ENCODE peak calls at places on chromosomes 4 and X, in six cellular contexts. One of them, this sample, is unnamed.

GRCh38 chrX:65578346-65578745 is 43.8 kb upstream of the LAS1L start:
- DNase-seq in GM23338: no peak
- DNase-seq in neural progenitor cell: no peak
- DNase-seq in Karpas-422: no peak
- DNase-seq in fibroblast of lung: no peak
- DNase-seq in hepatocyte: no peak
- DNase-seq in this sample: no peak

GRCh38 chrX:110086916-110087484 is 84.1 kb downstream of the TMEM164 start:
- DNase-seq in fibroblast of lung: peak; percentile 95
- DNase-seq in GM23338: peak; percentile 8
- DNase-seq in hepatocyte: peak; percentile 64
- DNase-seq in Karpas-422: no peak
- DNase-seq in neural progenitor cell: peak; percentile 7
- DNase-seq in this sample: no peak

GRCh38 chr4:10554694-10555093 is 97.5 kb upstream of the ZNF518B start:
- DNase-seq in hepatocyte: peak; percentile 80
- DNase-seq in neural progenitor cell: peak; percentile 69
- DNase-seq in fibroblast of lung: peak; percentile 40
- DNase-seq in GM23338: peak; percentile 81
- DNase-seq in Karpas-422: peak; percentile 81
- DNase-seq in this sample: peak; percentile 54

GRCh38 chr4:76589402-76589801 is 154.4 kb downstream of the SHROOM3 start:
- DNase-seq in Karpas-422: no peak
- DNase-seq in GM23338: peak; percentile 57
- DNase-seq in hepatocyte: peak; percentile 78
- DNase-seq in neural progenitor cell: peak; percentile 24
- DNase-seq in fibroblast of lung: peak; percentile 88
- DNase-seq in this sample: no peak

GRCh38 chrX:133335027-133335426 is 80.3 kb downstream of the GPC4 start:
- DNase-seq in GM23338: peak; percentile 53
- DNase-seq in Karpas-422: peak; percentile 85
- DNase-seq in neural progenitor cell: peak; percentile 52
- DNase-seq in hepatocyte: peak; percentile 31
- DNase-seq in fibroblast of lung: peak; percentile 33
- DNase-seq in this sample: peak; percentile 20

GRCh38 chrX:66919280-66919832 is 280.5 kb upstream of the EDA2R start:
- DNase-seq in hepatocyte: peak; percentile 16
- DNase-seq in neural progenitor cell: no peak
- DNase-seq in fibroblast of lung: no peak
- DNase-seq in Karpas-422: no peak
- DNase-seq in GM23338: no peak
- DNase-seq in this sample: no peak

GRCh38 chr4:2837904-2838496 is 5.6 kb upstream of the ADD1 start:
- DNase-seq in GM23338: no peak
- DNase-seq in Karpas-422: peak; percentile 74
- DNase-seq in neural progenitor cell: no peak
- DNase-seq in hepatocyte: peak; percentile 11
- DNase-seq in fibroblast of lung: peak; percentile 37
- DNase-seq in this sample: peak; percentile 82

GRCh38 chr4:25908491-25908901 is 5.5 kb upstream of the SMIM20 start:
- DNase-seq in fibroblast of lung: peak; percentile 97
- DNase-seq in Karpas-422: no peak
- DNase-seq in neural progenitor cell: no peak
- DNase-seq in hepatocyte: peak; percentile 60
- DNase-seq in GM23338: no peak
- DNase-seq in this sample: no peak

GRCh38 chrX:115898382-115899001 is 272.1 kb upstream of the AGTR2 start:
- DNase-seq in hepatocyte: no peak
- DNase-seq in fibroblast of lung: no peak
- DNase-seq in neural progenitor cell: peak; percentile 55
- DNase-seq in Karpas-422: peak; percentile 98
- DNase-seq in GM23338: peak; percentile 43
- DNase-seq in this sample: peak; percentile 29

GRCh38 chr4:85861064-85861767 is 386.3 kb downstream of the ARHGAP24 start:
- DNase-seq in Karpas-422: no peak
- DNase-seq in hepatocyte: peak; percentile 30
- DNase-seq in neural progenitor cell: no peak
- DNase-seq in fibroblast of lung: no peak
- DNase-seq in GM23338: no peak
- DNase-seq in this sample: no peak

GRCh38 chrX:48972214-48973164 is 845 bp upstream of the KCND1 start:
- DNase-seq in neural progenitor cell: peak; percentile 58
- DNase-seq in Karpas-422: peak; percentile 68
- DNase-seq in hepatocyte: peak; percentile 35
- DNase-seq in GM23338: peak; percentile 71
- DNase-seq in fibroblast of lung: peak; percentile 44
- DNase-seq in this sample: no peak

GRCh38 chr4:23932186-23932585 is 42.3 kb upstream of the PPARGC1A start:
- DNase-seq in neural progenitor cell: no peak
- DNase-seq in Karpas-422: no peak
- DNase-seq in hepatocyte: no peak
- DNase-seq in GM23338: peak; percentile 64
- DNase-seq in fibroblast of lung: no peak
- DNase-seq in this sample: no peak

GRCh38 chrX:131802836-131803626 is 220.1 kb upstream of the STK26 start:
- DNase-seq in hepatocyte: no peak
- DNase-seq in GM23338: peak; percentile 55
- DNase-seq in fibroblast of lung: peak; percentile 25
- DNase-seq in Karpas-422: peak; percentile 88
- DNase-seq in neural progenitor cell: no peak
- DNase-seq in this sample: peak; percentile 23

GRCh38 chrX:153582896-153583295 is 16.0 kb downstream of the CCNQ start:
- DNase-seq in neural progenitor cell: peak; percentile 53
- DNase-seq in Karpas-422: peak; percentile 82
- DNase-seq in fibroblast of lung: peak; percentile 17
- DNase-seq in hepatocyte: peak; percentile 46
- DNase-seq in GM23338: no peak
- DNase-seq in this sample: peak; percentile 80

GRCh38 chr4:157045507-157046127 is 30.3 kb upstream of the GLRB start:
- DNase-seq in Karpas-422: peak; percentile 66
- DNase-seq in hepatocyte: peak; percentile 68
- DNase-seq in neural progenitor cell: peak; percentile 61
- DNase-seq in fibroblast of lung: peak; percentile 74
- DNase-seq in GM23338: peak; percentile 72
- DNase-seq in this sample: peak; percentile 7

GRCh38 chrX:85955510-85955909 is 91.8 kb downstream of the CHM start:
- DNase-seq in hepatocyte: no peak
- DNase-seq in GM23338: no peak
- DNase-seq in fibroblast of lung: no peak
- DNase-seq in neural progenitor cell: no peak
- DNase-seq in Karpas-422: no peak
- DNase-seq in this sample: no peak

GRCh38 chrX:124226129-124226528 is 106.3 kb upstream of the TEX13D start:
- DNase-seq in Karpas-422: no peak
- DNase-seq in hepatocyte: no peak
- DNase-seq in GM23338: no peak
- DNase-seq in fibroblast of lung: no peak
- DNase-seq in neural progenitor cell: no peak
- DNase-seq in this sample: no peak

DNA sequence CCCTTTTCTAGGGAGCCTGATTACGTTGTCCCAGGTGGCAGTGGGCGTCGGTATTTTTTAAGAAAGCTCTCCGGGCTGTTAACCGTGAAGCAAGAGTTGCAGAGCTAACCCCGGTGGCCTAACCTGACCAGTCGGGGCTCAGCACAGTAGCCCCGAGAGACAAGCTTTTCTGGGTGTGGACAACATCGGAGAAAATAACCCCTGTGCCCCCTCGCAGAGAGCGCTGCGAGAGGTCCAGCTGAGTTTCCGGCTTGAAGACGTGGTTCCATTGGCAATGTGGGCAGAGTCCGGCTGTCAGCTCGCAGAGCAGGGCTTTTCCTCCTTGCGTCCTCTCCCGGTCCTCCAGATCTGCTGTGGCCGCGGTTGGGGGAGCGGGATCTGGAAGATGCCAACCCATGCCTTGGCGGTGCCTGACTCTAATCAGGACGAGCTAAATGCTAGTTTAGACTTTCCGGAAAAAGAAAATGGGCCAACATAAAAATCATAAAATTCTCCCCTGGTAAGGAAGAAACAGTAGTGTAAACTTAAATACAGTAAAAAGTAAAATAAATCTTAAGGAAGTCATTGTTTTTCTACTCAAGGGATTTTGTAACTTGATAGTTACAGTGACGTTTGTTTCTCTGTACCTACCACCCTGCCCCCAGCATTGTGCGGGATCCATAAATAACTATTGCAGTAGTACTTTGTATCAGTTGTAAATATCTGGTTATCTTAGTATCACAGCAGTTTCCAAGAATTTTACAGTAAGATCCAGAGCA is 603 bp upstream of the PLA2G12A start:
- DNase-seq in GM23338: peak; percentile 71
- DNase-seq in fibroblast of lung: peak; percentile 59
- DNase-seq in neural progenitor cell: peak; percentile 72
- DNase-seq in hepatocyte: peak; percentile 81
- DNase-seq in Karpas-422: no peak
- DNase-seq in this sample: no peak
- H3K27ac ChIP-seq in GM23338: peak overlapping the region; percentile 99
- H3K27ac ChIP-seq in fibroblast of lung: peak overlapping the region; percentile 75
- H3K27ac ChIP-seq in neural progenitor cell: no peak overlapping the region
- H3K27ac ChIP-seq in hepatocyte: peak overlapping the region; percentile 98
- H3K27ac ChIP-seq in Karpas-422: no peak overlapping the region
- H3K27ac ChIP-seq in this sample: no peak overlapping the region

GRCh38 chr4:73853246-73853704 is at the start of gene PF4V1:
- DNase-seq in hepatocyte: peak; percentile 26
- DNase-seq in neural progenitor cell: peak; percentile 51
- DNase-seq in fibroblast of lung: peak; percentile 40
- DNase-seq in Karpas-422: no peak
- DNase-seq in GM23338: peak; percentile 59
- DNase-seq in this sample: no peak

GRCh38 chr4:73852771-73853170 is 325 bp upstream of the PF4V1 start:
- DNase-seq in hepatocyte: no peak
- DNase-seq in neural progenitor cell: no peak
- DNase-seq in GM23338: no peak
- DNase-seq in fibroblast of lung: no peak
- DNase-seq in Karpas-422: no peak
- DNase-seq in this sample: no peak

GRCh38 chr4:73856518-73856917 is 3.4 kb downstream of the PF4V1 start:
- DNase-seq in fibroblast of lung: peak; percentile 78
- DNase-seq in hepatocyte: no peak
- DNase-seq in Karpas-422: no peak
- DNase-seq in GM23338: no peak
- DNase-seq in neural progenitor cell: no peak
- DNase-seq in this sample: no peak

GRCh38 chr4:73853718-73854473 is 800 bp downstream of the PF4V1 start:
- DNase-seq in Karpas-422: no peak
- DNase-seq in hepatocyte: no peak
- DNase-seq in GM23338: no peak
- DNase-seq in fibroblast of lung: no peak
- DNase-seq in neural progenitor cell: no peak
- DNase-seq in this sample: no peak

DNA sequence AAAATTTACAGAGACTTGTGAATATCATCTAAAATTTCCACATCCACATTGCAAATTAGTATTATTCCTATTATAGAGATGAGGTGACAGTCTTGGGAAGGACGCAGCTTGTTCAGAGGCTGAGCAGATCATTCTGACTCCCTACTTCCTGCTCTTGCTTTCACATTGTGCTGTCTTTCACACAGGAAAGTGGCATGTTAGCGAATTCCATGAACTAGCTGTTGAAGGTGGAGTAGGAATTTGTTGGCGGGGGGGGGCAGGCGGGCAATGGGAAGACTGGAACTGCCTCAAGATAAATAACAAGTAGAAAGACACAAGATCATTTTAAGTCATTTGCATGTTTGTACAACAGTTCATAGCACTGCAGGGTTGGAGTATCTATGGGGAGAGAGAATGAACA is 2.3 kb downstream of the PF4V1 start:
- DNase-seq in hepatocyte: no peak
- DNase-seq in GM23338: no peak
- DNase-seq in fibroblast of lung: no peak
- DNase-seq in Karpas-422: no peak
- DNase-seq in neural progenitor cell: no peak
- DNase-seq in this sample: no peak
- H2AFZ ChIP-seq in hepatocyte: no peak overlapping the region
- H2AFZ ChIP-seq in GM23338: no peak overlapping the region
- H2AFZ ChIP-seq in fibroblast of lung: no peak overlapping the region
- H2AFZ ChIP-seq in Karpas-422: no peak overlapping the region
- H2AFZ ChIP-seq in neural progenitor cell: no peak overlapping the region
- H2AFZ ChIP-seq in this sample: no peak overlapping the region

GRCh38 chr4:6992728-6993655 is 50.2 kb upstream of the TADA2B start:
- DNase-seq in Karpas-422: no peak
- DNase-seq in neural progenitor cell: no peak
- DNase-seq in hepatocyte: no peak
- DNase-seq in fibroblast of lung: peak; percentile 59
- DNase-seq in GM23338: no peak
- DNase-seq in this sample: no peak

GRCh38 chr4:6991249-6991648 is 51.9 kb upstream of the TADA2B start:
- DNase-seq in hepatocyte: no peak
- DNase-seq in Karpas-422: no peak
- DNase-seq in neural progenitor cell: no peak
- DNase-seq in fibroblast of lung: no peak
- DNase-seq in GM23338: no peak
- DNase-seq in this sample: no peak

GRCh38 chr4:6991771-6992557 is 51.2 kb upstream of the TADA2B start:
- DNase-seq in fibroblast of lung: peak; percentile 95
- DNase-seq in hepatocyte: peak; percentile 50
- DNase-seq in Karpas-422: no peak
- DNase-seq in GM23338: no peak
- DNase-seq in neural progenitor cell: no peak
- DNase-seq in this sample: no peak

GRCh38 chr4:6989331-6989923 is 53.7 kb upstream of the TADA2B start:
- DNase-seq in neural progenitor cell: no peak
- DNase-seq in fibroblast of lung: no peak
- DNase-seq in GM23338: no peak
- DNase-seq in hepatocyte: no peak
- DNase-seq in Karpas-422: no peak
- DNase-seq in this sample: no peak

GRCh38 chr4:6990661-6991060 is 52.5 kb upstream of the TADA2B start:
- DNase-seq in fibroblast of lung: no peak
- DNase-seq in neural progenitor cell: no peak
- DNase-seq in Karpas-422: no peak
- DNase-seq in GM23338: no peak
- DNase-seq in hepatocyte: no peak
- DNase-seq in this sample: no peak
- H3K79me2 ChIP-seq in fibroblast of lung: peaks cover 31% of the 10 kb centered on the region
- H3K79me2 ChIP-seq in neural progenitor cell: peaks cover 74% of the 10 kb centered on the region
- H3K79me2 ChIP-seq in Karpas-422: peaks cover 66% of the 10 kb centered on the region
- H3K79me2 ChIP-seq in GM23338: peaks cover 68% of the 10 kb centered on the region
- H3K79me2 ChIP-seq in hepatocyte: peaks cover 80% of the 10 kb centered on the region
- H3K79me2 ChIP-seq in this sample: peaks cover 12% of the 10 kb centered on the region

DNA sequence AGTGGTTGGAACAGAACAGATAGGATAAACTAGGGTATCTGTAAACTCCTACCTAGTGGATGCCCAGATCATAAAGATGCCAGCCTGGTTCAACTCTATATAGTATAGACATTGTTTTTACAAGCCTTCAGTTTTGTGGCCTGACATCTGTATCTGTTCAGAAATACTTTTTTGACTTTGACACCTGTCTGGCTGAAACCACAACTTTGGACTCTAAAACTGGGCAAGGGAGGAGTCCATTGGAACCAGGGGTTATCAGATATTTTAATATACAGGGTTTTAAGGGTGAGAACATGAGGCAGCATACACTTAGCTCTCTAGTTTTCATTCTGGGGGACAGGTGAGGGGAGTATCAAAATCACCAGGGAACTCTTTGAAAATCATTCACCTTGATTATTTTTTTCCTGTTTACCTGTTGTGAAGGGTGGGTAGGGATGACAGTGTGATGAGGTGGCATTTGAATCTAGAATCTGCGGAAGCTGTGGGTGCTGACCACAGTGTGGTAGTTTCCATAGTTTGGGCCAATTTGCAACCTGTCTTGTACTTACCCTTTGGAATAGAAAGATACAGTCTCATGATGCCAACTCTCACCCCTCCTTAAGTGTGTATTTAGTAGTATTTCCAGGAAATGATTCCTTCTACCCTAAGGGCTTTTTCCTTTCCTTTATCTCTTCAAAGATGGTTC is 20.6 kb downstream of the GAB1 start:
- DNase-seq in fibroblast of lung: no peak
- DNase-seq in GM23338: no peak
- DNase-seq in hepatocyte: no peak
- DNase-seq in Karpas-422: no peak
- DNase-seq in neural progenitor cell: no peak
- DNase-seq in this sample: peak; percentile 77
- H3K27ac ChIP-seq in fibroblast of lung: no peak overlapping the region
- H3K27ac ChIP-seq in GM23338: peak overlapping the region; percentile 91
- H3K27ac ChIP-seq in hepatocyte: peak overlapping the region; percentile 60
- H3K27ac ChIP-seq in Karpas-422: no peak overlapping the region
- H3K27ac ChIP-seq in neural progenitor cell: no peak overlapping the region
- H3K27ac ChIP-seq in this sample: peak overlapping the region; percentile 98